ENCODE peak calls at places on chromosomes 1 and 21, in eight cellular contexts. One of them, this sample, is unnamed.

GRCh38 chr1:63000508-63000907 is 216.6 kb downstream of the ATG4C start:
- DNase-seq in RWPE2: no peak
- DNase-seq in H1: no peak
- DNase-seq in upper lobe of left lung: no peak
- DNase-seq in PC-3: no peak
- DNase-seq in K562: no peak
- DNase-seq in A549: no peak
- DNase-seq in colonic mucosa: no peak
- DNase-seq in this sample: no peak

GRCh38 chr21:28644762-28645161 is 347.9 kb downstream of the LTN1 start:
- DNase-seq in PC-3: peak; percentile 50
- DNase-seq in H1: no peak
- DNase-seq in colonic mucosa: no peak
- DNase-seq in K562: no peak
- DNase-seq in upper lobe of left lung: no peak
- DNase-seq in A549: no peak
- DNase-seq in RWPE2: no peak
- DNase-seq in this sample: no peak

GRCh38 chr1:98975825-98976224 is 28.8 kb downstream of the PLPPR5 start:
- DNase-seq in upper lobe of left lung: no peak
- DNase-seq in K562: no peak
- DNase-seq in colonic mucosa: no peak
- DNase-seq in A549: no peak
- DNase-seq in PC-3: no peak
- DNase-seq in H1: no peak
- DNase-seq in RWPE2: no peak
- DNase-seq in this sample: no peak

GRCh38 chr1:29912413-29912812 is 676.1 kb downstream of the PTPRU start:
- DNase-seq in A549: no peak
- DNase-seq in RWPE2: no peak
- DNase-seq in H1: no peak
- DNase-seq in PC-3: peak; percentile 44
- DNase-seq in upper lobe of left lung: no peak
- DNase-seq in colonic mucosa: no peak
- DNase-seq in K562: no peak
- DNase-seq in this sample: no peak

GRCh38 chr1:111222308-111223125 is 5.0 kb upstream of the CHI3L2 start:
- DNase-seq in K562: peak; percentile 92
- DNase-seq in colonic mucosa: peak; percentile 83
- DNase-seq in PC-3: peak; percentile 90
- DNase-seq in RWPE2: peak; percentile 73
- DNase-seq in A549: peak; percentile 58
- DNase-seq in upper lobe of left lung: peak; percentile 91
- DNase-seq in H1: peak; percentile 46
- DNase-seq in this sample: peak; percentile 76

GRCh38 chr1:241097479-241097878 is 259.5 kb downstream of the RGS7 start:
- DNase-seq in colonic mucosa: no peak
- DNase-seq in upper lobe of left lung: no peak
- DNase-seq in K562: no peak
- DNase-seq in H1: no peak
- DNase-seq in PC-3: no peak
- DNase-seq in A549: no peak
- DNase-seq in RWPE2: no peak
- DNase-seq in this sample: no peak

GRCh38 chr21:46057111-46057709 is 40.7 kb upstream of the COL6A2 start:
- DNase-seq in RWPE2: no peak
- DNase-seq in PC-3: no peak
- DNase-seq in upper lobe of left lung: peak; percentile 17
- DNase-seq in A549: no peak
- DNase-seq in H1: no peak
- DNase-seq in K562: no peak
- DNase-seq in colonic mucosa: no peak
- DNase-seq in this sample: no peak

GRCh38 chr21:43866659-43867331 is 1.8 kb downstream of the AGPAT3 start:
- DNase-seq in PC-3: peak; percentile 46
- DNase-seq in upper lobe of left lung: peak; percentile 76
- DNase-seq in RWPE2: no peak
- DNase-seq in A549: no peak
- DNase-seq in colonic mucosa: peak; percentile 87
- DNase-seq in K562: peak; percentile 58
- DNase-seq in H1: no peak
- DNase-seq in this sample: no peak

GRCh38 chr1:53117836-53118235 is 24.6 kb downstream of the SLC1A7 start:
- DNase-seq in K562: no peak
- DNase-seq in PC-3: no peak
- DNase-seq in upper lobe of left lung: no peak
- DNase-seq in RWPE2: no peak
- DNase-seq in H1: no peak
- DNase-seq in colonic mucosa: no peak
- DNase-seq in A549: no peak
- DNase-seq in this sample: no peak

GRCh38 chr1:53246261-53247134 is 8.2 kb upstream of the MAGOH start:
- DNase-seq in A549: no peak
- DNase-seq in K562: no peak
- DNase-seq in H1: no peak
- DNase-seq in RWPE2: no peak
- DNase-seq in PC-3: peak; percentile 17
- DNase-seq in colonic mucosa: no peak
- DNase-seq in upper lobe of left lung: no peak
- DNase-seq in this sample: no peak

GRCh38 chr1:183276386-183276785 is 90.3 kb downstream of the LAMC2 start:
- DNase-seq in RWPE2: no peak
- DNase-seq in K562: no peak
- DNase-seq in PC-3: no peak
- DNase-seq in A549: no peak
- DNase-seq in colonic mucosa: no peak
- DNase-seq in upper lobe of left lung: no peak
- DNase-seq in H1: no peak
- DNase-seq in this sample: no peak

GRCh38 chr1:94929351-94929814 is 2.5 kb upstream of the CNN3 start:
- DNase-seq in H1: no peak
- DNase-seq in A549: no peak
- DNase-seq in colonic mucosa: peak; percentile 75
- DNase-seq in RWPE2: no peak
- DNase-seq in K562: no peak
- DNase-seq in upper lobe of left lung: no peak
- DNase-seq in PC-3: no peak
- DNase-seq in this sample: peak; percentile 26

GRCh38 chr1:115280073-115280472 is 58.0 kb downstream of the NGF start:
- DNase-seq in PC-3: no peak
- DNase-seq in A549: no peak
- DNase-seq in RWPE2: no peak
- DNase-seq in colonic mucosa: no peak
- DNase-seq in K562: no peak
- DNase-seq in upper lobe of left lung: no peak
- DNase-seq in H1: no peak
- DNase-seq in this sample: no peak

GRCh38 chr1:209564904-209565303 is 18.6 kb upstream of the CAMK1G start:
- DNase-seq in RWPE2: no peak
- DNase-seq in A549: no peak
- DNase-seq in H1: no peak
- DNase-seq in colonic mucosa: no peak
- DNase-seq in K562: no peak
- DNase-seq in upper lobe of left lung: no peak
- DNase-seq in PC-3: no peak
- DNase-seq in this sample: no peak

GRCh38 chr1:209565759-209566678 is 17.5 kb upstream of the CAMK1G start:
- DNase-seq in PC-3: peak; percentile 97
- DNase-seq in colonic mucosa: peak; percentile 83
- DNase-seq in A549: peak; percentile 73
- DNase-seq in H1: peak; percentile 75
- DNase-seq in upper lobe of left lung: peak; percentile 79
- DNase-seq in K562: peak; percentile 72
- DNase-seq in RWPE2: peak; percentile 54
- DNase-seq in this sample: peak; percentile 91

GRCh38 chr1:209570757-209571156 is 12.8 kb upstream of the CAMK1G start:
- DNase-seq in colonic mucosa: no peak
- DNase-seq in H1: no peak
- DNase-seq in PC-3: no peak
- DNase-seq in K562: no peak
- DNase-seq in A549: no peak
- DNase-seq in upper lobe of left lung: no peak
- DNase-seq in RWPE2: no peak
- DNase-seq in this sample: no peak

GRCh38 chr1:209567788-209568187 is 15.7 kb upstream of the CAMK1G start:
- DNase-seq in RWPE2: peak; percentile 44
- DNase-seq in colonic mucosa: no peak
- DNase-seq in PC-3: peak; percentile 75
- DNase-seq in H1: no peak
- DNase-seq in K562: no peak
- DNase-seq in upper lobe of left lung: no peak
- DNase-seq in A549: no peak
- DNase-seq in this sample: no peak

GRCh38 chr1:209569445-209570207 is 13.9 kb upstream of the CAMK1G start:
- DNase-seq in upper lobe of left lung: peak; percentile 73
- DNase-seq in colonic mucosa: peak; percentile 85
- DNase-seq in A549: peak; percentile 80
- DNase-seq in K562: peak; percentile 78
- DNase-seq in PC-3: peak; percentile 97
- DNase-seq in H1: peak; percentile 64
- DNase-seq in RWPE2: no peak
- DNase-seq in this sample: peak; percentile 65
- H3K4me3 ChIP-seq in upper lobe of left lung: no peak overlapping the region
- H3K4me3 ChIP-seq in colonic mucosa: no peak overlapping the region
- H3K4me3 ChIP-seq in A549: no peak overlapping the region
- H3K4me3 ChIP-seq in K562: no peak overlapping the region
- H3K4me3 ChIP-seq in PC-3: peak overlapping the region; percentile 42
- H3K4me3 ChIP-seq in H1: no peak overlapping the region
- H3K4me3 ChIP-seq in RWPE2: no peak overlapping the region
- H3K4me3 ChIP-seq in this sample: no peak overlapping the region

GRCh38 chr1:151327223-151327902 is at the start of gene PI4KB:
- DNase-seq in H1: peak; percentile 88
- DNase-seq in RWPE2: peak; percentile 90
- DNase-seq in colonic mucosa: peak; percentile 97
- DNase-seq in A549: peak; percentile 99
- DNase-seq in K562: peak; percentile 93
- DNase-seq in upper lobe of left lung: peak; percentile 91
- DNase-seq in PC-3: peak; percentile 100
- DNase-seq in this sample: peak; percentile 96
- TF ChIP-seq CTCF in H1: no peak
- TF ChIP-seq CTCF in RWPE2: no peak
- TF ChIP-seq CTCF in colonic mucosa: no peak
- TF ChIP-seq CTCF in A549: no peak
- TF ChIP-seq CTCF in K562: no peak
- TF ChIP-seq CTCF in upper lobe of left lung: no peak
- TF ChIP-seq CTCF in PC-3: no peak
- TF ChIP-seq CTCF in this sample: no peak

GRCh38 chr1:221442056-221442455 is 299.8 kb downstream of the DUSP10 start:
- DNase-seq in PC-3: no peak
- DNase-seq in H1: no peak
- DNase-seq in A549: no peak
- DNase-seq in RWPE2: no peak
- DNase-seq in K562: no peak
- DNase-seq in upper lobe of left lung: no peak
- DNase-seq in colonic mucosa: no peak
- DNase-seq in this sample: no peak
- H3K27ac ChIP-seq in PC-3: no peak overlapping the region
- H3K27ac ChIP-seq in H1: no peak overlapping the region
- H3K27ac ChIP-seq in A549: no peak overlapping the region
- H3K27ac ChIP-seq in RWPE2: no peak overlapping the region
- H3K27ac ChIP-seq in K562: no peak overlapping the region
- H3K27ac ChIP-seq in upper lobe of left lung: no peak overlapping the region
- H3K27ac ChIP-seq in colonic mucosa: no peak overlapping the region
- H3K27ac ChIP-seq in this sample: no peak overlapping the region

GRCh38 chr1:200669314-200670214 is at the start of gene DDX59:
- DNase-seq in colonic mucosa: peak; percentile 95
- DNase-seq in K562: peak; percentile 97
- DNase-seq in upper lobe of left lung: peak; percentile 97
- DNase-seq in H1: peak; percentile 88
- DNase-seq in A549: peak; percentile 95
- DNase-seq in PC-3: peak; percentile 100
- DNase-seq in RWPE2: peak; percentile 96
- DNase-seq in this sample: peak; percentile 96
- H3K4me3 ChIP-seq in colonic mucosa: peak within 1 kb of the TSS; percentile 81
- H3K4me3 ChIP-seq in K562: peak within 1 kb of the TSS; percentile 83
- H3K4me3 ChIP-seq in upper lobe of left lung: peak within 1 kb of the TSS; percentile 67
- H3K4me3 ChIP-seq in H1: peak within 1 kb of the TSS; percentile 77
- H3K4me3 ChIP-seq in A549: peak within 1 kb of the TSS; percentile 60
- H3K4me3 ChIP-seq in PC-3: peak within 1 kb of the TSS; percentile 86
- H3K4me3 ChIP-seq in RWPE2: peak within 1 kb of the TSS; percentile 62
- H3K4me3 ChIP-seq in this sample: peak within 1 kb of the TSS; percentile 2